ENCODE peak calls at places on chromosome X, in six cellular contexts. Z, S, D, M, J and Q are unnamed samples. For H3F3A, the result is how much of the 10 kb centered on the place peaks cover.

GRCh38 chrX:150813922-150814321 is 84.5 kb downstream of the CD99L2 start:
- DNase-seq in Z (no peak), S (no peak), D (no peak), M (no peak), J (peak), Q (no peak)

GRCh38 chrX:110003167-110004156 is 548 bp downstream of the TMEM164 start:
- DNase-seq in Z (peak), S (no peak), D (peak), M (peak), J (peak), Q (no peak)

GRCh38 chrX:54540289-54540688 is 10.3 kb downstream of the GNL3L start:
- DNase-seq in Z (no peak), S (no peak), D (no peak), M (no peak), J (peak), Q (no peak)

GRCh38 chrX:9315086-9315485 is 149.8 kb upstream of the TBL1X start:
- DNase-seq in Z (no peak), S (no peak), D (no peak), M (no peak), J (no peak), Q (no peak)

GRCh38 chrX:75784689-75785491 is at the start of gene MAGEE2:
- DNase-seq in Z (no peak), S (no peak), D (peak), M (no peak), J (peak), Q (no peak)

GRCh38 chrX:14029039-14029424 is 660 bp downstream of the GEMIN8 start:
- DNase-seq in Z (peak), S (no peak), D (peak), M (no peak), J (no peak), Q (peak)

GRCh38 chrX:53357799-53358530 is 64.5 kb downstream of the SMC1A start:
- DNase-seq in Z (no peak), S (no peak), D (peak), M (no peak), J (peak), Q (peak)

GRCh38 chrX:13085533-13085932 is 41.1 kb upstream of the FAM9C start:
- DNase-seq in Z (no peak), S (no peak), D (no peak), M (no peak), J (no peak), Q (no peak)

GRCh38 chrX:119479845-119480244 is 11.6 kb downstream of the SLC25A5 start:
- DNase-seq in Z (no peak), S (no peak), D (no peak), M (no peak), J (no peak), Q (no peak)

GRCh38 chrX:149629730-149630387 is 1.7 kb downstream of the TMEM185A start:
- DNase-seq in Z (no peak), S (no peak), D (no peak), M (no peak), J (peak), Q (no peak)

GRCh38 chrX:53223955-53224859 is 800 bp downstream of the KDM5C start:
- DNase-seq in Z (no peak), S (peak), D (peak), M (no peak), J (peak), Q (peak)

GRCh38 chrX:77785400-77785745 is 643 bp downstream of the ATRX start:
- DNase-seq in Z (no peak), S (peak), D (peak), M (no peak), J (peak), Q (peak)

GRCh38 chrX:17030580-17031285 is 84.3 kb downstream of the REPS2 start:
- DNase-seq in Z (no peak), S (no peak), D (no peak), M (no peak), J (no peak), Q (no peak)

GRCh38 chrX:64191281-64192010 is 14.1 kb downstream of the AMER1 start:
- DNase-seq in Z (no peak), S (no peak), D (no peak), M (no peak), J (no peak), Q (no peak)

GRCh38 chrX:109533005-109533404 is 3.6 kb upstream of the NXT2 start:
- DNase-seq in Z (peak), S (no peak), D (no peak), M (no peak), J (no peak), Q (no peak)

GRCh38 chrX:22538581-22538980 is 265.9 kb downstream of the CBLL2 start:
- DNase-seq in Z (no peak), S (peak), D (no peak), M (no peak), J (peak), Q (no peak)

GRCh38 chrX:111095974-111096870 is at the start of gene PAK3:
- DNase-seq in Z (peak), S (peak), D (peak), M (no peak), J (peak), Q (peak)

GRCh38 chrX:17036172-17036961 is 89.9 kb downstream of the REPS2 start:
- DNase-seq in Z (no peak), S (no peak), D (no peak), M (no peak), J (no peak), Q (no peak)

GRCh38 chrX:1488745-1489144 is 36.0 kb upstream of the ASMTL start:
- DNase-seq in Z (no peak), S (no peak), D (no peak), M (no peak), J (no peak), Q (no peak)
- H3F3A ChIP-seq in Z (under half), S (under half), D (under half), M (under half), J (under half), Q (under half)

DNA sequence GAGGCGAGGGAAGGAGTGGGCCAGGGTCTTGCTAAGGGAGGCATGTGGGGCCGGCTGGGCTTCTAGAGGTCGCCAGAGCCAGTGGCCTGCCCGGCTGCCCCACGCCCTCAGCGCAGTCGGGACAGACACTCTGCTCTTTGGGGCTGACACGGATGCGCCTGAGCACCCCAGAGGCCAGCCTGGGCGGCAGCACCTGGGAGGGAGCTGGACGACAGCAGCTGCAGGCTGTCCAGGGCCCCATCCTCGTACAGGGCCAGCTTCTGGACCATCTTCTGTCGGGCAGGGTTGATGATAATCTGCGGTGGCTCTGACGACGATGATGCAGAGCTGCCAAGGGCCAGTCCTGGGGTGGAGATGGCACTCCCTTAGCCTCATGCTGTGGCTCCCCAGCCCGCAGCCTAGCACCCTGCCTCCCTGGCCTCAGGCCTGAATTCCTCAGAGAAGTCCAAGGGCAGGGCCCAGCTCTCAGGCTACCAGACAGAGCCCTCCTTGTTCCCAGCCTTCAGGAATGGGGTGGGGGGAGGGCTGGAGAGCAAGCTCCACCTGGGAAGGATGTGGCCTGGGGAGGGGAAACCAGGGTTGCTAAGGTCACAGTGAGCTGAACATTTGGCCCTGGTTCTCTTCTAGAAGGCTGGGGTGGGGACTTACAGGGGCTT is 7.2 kb downstream of the IRAK1 start:
- DNase-seq in Z (no peak), S (no peak), D (no peak), M (no peak), J (no peak), Q (no peak)
- H3F3A ChIP-seq in Z (under half), S (under half), D (under half), M (under half), J (under half), Q (under half)

GRCh38 chrX:33138677-33139249 is 72.6 kb downstream of the DMD start:
- DNase-seq in Z (no peak), S (peak), D (no peak), M (no peak), J (no peak), Q (no peak)
- H3F3A ChIP-seq in Z (under half), S (under half), D (under half), M (under half), J (under half), Q (under half)

GRCh38 chrX:129925305-129926092 is 19.5 kb downstream of the UTP14A start:
- DNase-seq in Z (peak), S (peak), D (peak), M (peak), J (peak), Q (peak)
- H3F3A ChIP-seq in Z (under half), S (under half), D (under half), M (half or more), J (under half), Q (under half)

DNA sequence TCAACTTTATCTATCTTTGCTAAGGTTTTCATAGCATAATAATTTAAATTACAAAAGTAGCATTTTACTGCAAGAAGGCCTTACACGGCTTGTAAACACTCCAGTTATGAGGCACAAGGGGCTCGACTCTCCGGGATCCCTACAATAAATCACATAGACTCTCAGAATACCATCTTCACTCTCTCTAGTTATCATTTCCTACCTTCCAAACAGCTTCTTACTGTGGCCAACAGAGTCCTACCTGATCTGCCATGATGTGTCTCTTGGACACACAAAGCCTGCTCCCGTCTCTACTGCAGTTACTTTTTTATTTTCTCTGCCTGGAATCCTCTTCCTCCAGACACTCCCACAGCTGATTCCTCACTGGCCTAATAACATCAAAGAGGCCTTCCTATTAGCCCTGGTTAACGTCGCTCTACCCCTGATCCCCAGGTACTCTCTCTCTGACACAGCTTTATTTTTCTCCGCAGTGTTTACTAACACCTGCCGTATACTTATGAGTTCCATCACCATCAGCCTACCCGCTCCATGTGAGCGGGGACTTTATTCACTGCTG is 559.6 kb upstream of the DIPK2B start:
- DNase-seq in Z (no peak), S (no peak), D (no peak), M (no peak), J (no peak), Q (no peak)
- H3F3A ChIP-seq in Z (under half), S (half or more), D (half or more), M (under half), J (half or more), Q (under half)

DNA sequence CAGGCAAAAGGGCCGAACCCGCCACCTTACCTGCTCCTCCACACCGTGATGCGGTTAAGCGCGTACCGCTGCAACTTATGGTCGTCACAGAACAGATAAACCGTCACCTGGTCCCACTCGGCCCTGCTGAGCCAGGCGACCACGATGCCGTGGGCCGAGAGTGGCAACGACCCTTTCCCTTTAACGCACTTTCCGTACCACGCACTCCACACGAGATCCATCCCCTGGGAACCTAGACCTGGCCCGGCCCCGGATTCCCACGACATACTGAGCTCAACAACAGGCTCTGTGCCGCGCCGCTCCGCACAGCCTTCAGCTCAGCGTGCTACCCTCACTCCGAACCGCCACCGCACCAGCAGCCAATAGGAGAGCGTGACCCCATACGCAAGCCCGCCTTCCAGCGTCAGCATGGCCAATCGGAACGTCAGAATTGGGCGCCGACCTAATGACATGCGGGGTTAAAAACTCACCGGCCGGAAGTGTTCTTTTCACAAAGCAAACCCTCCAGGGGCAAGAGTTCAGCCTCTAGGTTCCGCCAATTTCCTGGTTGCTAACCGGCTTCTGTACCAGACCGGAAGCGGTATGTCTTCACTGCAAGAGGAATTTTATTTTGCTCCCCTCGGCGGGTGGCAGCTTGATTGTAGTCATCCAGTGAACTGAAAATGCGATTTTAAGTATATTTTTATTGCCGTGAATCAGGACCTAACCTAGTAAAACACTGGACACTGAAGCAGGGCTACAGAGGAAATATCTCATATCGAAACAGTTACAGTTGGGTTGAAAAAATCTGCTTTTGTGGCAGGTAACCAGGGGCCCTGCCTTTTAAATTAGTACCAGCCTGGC is at the start of gene LAS1L:
- DNase-seq in Z (peak), S (peak), D (peak), M (peak), J (peak), Q (peak)
- H3F3A ChIP-seq in Z (under half), S (under half), D (under half), M (under half), J (under half), Q (under half)